ENCODE peak calls at places on chromosomes 4 and X, in nine cellular contexts. Z is activated CD4-positive, alpha-beta T cell treated with anti-CD3 and anti-CD28 coated beads for 24 hours; V is NCI-H345; L is mammary epithelial cell; G is activated CD4-positive, CD25-positive, alpha-beta regulatory T cell; I is amygdala; O is BE2C; R is H4; J is D341Med. X is an unnamed sample.
A peak's percentile ranks its signal among the peaks of the same experiment; 100 is the strongest.

GRCh38 chr4:94329933-94330332 is 12.7 kb downstream of the HPGDS start:
- DNase-seq in Z (no peak), R (no peak), G (no peak), I (no peak), V (no peak), O (no peak), L (no peak), J (no peak), X (no peak)

GRCh38 chr4:7964459-7964858 is 24.8 kb upstream of the AFAP1 start:
- DNase-seq in O (no peak), V (no peak), Z (no peak), R (no peak), J (no peak), G (no peak), L (no peak), I (no peak), X (no peak)

GRCh38 chr4:163554870-163555465 is 60.5 kb downstream of the TMA16 start:
- DNase-seq in L (peak; percentile 8), R (no peak), O (no peak), G (no peak), J (no peak), V (no peak), Z (no peak), I (no peak), X (peak; percentile 24)

GRCh38 chr4:34193451-34194154 is 2050.7 kb downstream of the ARAP2 start:
- DNase-seq in O (no peak), L (peak; percentile 11), G (no peak), I (no peak), Z (no peak), R (no peak), J (no peak), V (no peak), X (no peak)

GRCh38 chrX:5730561-5730960 is 498.1 kb downstream of the NLGN4X start:
- DNase-seq in V (no peak), Z (no peak), J (no peak), G (no peak), L (peak; percentile 37), I (no peak), O (no peak), R (peak; percentile 3), X (no peak)

GRCh38 chr4:136463941-136464340 is 1068.4 kb downstream of the PCDH18 start:
- DNase-seq in V (no peak), J (no peak), R (no peak), L (no peak), I (no peak), G (no peak), O (no peak), Z (no peak), X (no peak)

GRCh38 chrX:74383611-74384010 is 37.7 kb upstream of the SLC16A2 start:
- DNase-seq in I (peak; percentile 2), L (peak; percentile 46), Z (no peak), O (peak; percentile 8), G (no peak), J (peak; percentile 60), V (peak; percentile 1), R (peak; percentile 40), X (peak; percentile 35)

GRCh38 chrX:150074175-150074574 is 135.9 kb upstream of the EOLA2 start:
- DNase-seq in I (no peak), Z (no peak), V (no peak), O (no peak), R (no peak), J (no peak), L (no peak), G (no peak), X (no peak)

GRCh38 chrX:37350034-37350365 is 836 bp downstream of the PRRG1 start:
- DNase-seq in I (no peak), L (peak; percentile 12), J (no peak), O (no peak), Z (no peak), G (no peak), V (no peak), R (peak; percentile 3), X (peak; percentile 32)

GRCh38 chrX:274904-275475 is 6.2 kb upstream of the PLCXD1 start:
- DNase-seq in Z (no peak), R (no peak), J (no peak), O (no peak), G (no peak), V (no peak), I (no peak), L (no peak), X (no peak)

GRCh38 chrX:74449937-74450330 is 28.6 kb downstream of the SLC16A2 start:
- DNase-seq in R (no peak), I (no peak), L (peak; percentile 83), G (no peak), Z (no peak), V (no peak), O (no peak), J (no peak), X (peak; percentile 67)

GRCh38 chr4:155578726-155579385 is 87.8 kb upstream of the GUCY1A1 start:
- DNase-seq in I (no peak), L (no peak), V (no peak), R (peak; percentile 79), G (no peak), J (no peak), Z (no peak), O (no peak), X (no peak)

GRCh38 chr4:151202851-151203455 is 74.0 kb upstream of the PRSS48 start:
- DNase-seq in R (no peak), O (no peak), G (no peak), J (no peak), V (no peak), Z (no peak), I (no peak), L (no peak), X (no peak)

GRCh38 chr4:115515379-115516171 is 402.2 kb upstream of the NDST4 start:
- DNase-seq in R (no peak), V (no peak), L (no peak), I (no peak), O (no peak), Z (no peak), J (no peak), G (no peak), X (no peak)

GRCh38 chrX:40012039-40012799 is 85.5 kb downstream of the BCOR start:
- DNase-seq in O (no peak), I (no peak), Z (no peak), J (no peak), V (peak; percentile 26), R (peak; percentile 30), G (no peak), L (no peak), X (peak; percentile 28)

GRCh38 chr4:127781303-127782024 is 658 bp upstream of the HSPA4L start:
- DNase-seq in R (no peak), V (no peak), J (peak; percentile 9), I (no peak), O (no peak), Z (no peak), G (peak; percentile 0), L (no peak), X (no peak)

GRCh38 chr4:52931238-52931637 is 69.1 kb downstream of the RASL11B start:
- DNase-seq in J (no peak), G (no peak), L (no peak), Z (no peak), O (no peak), I (no peak), V (peak; percentile 27), R (no peak), X (no peak)

GRCh38 chr4:100574607-100575006 is 56.8 kb upstream of the EMCN start:
- DNase-seq in L (no peak), G (no peak), J (no peak), V (no peak), Z (no peak), R (no peak), I (peak; percentile 17), O (no peak), X (no peak)

GRCh38 chr4:78650106-78651021 is 98.8 kb downstream of the ANXA3 start:
- DNase-seq in L (peak; percentile 79), Z (no peak), I (no peak), O (no peak), G (no peak), R (no peak), J (no peak), V (no peak), X (peak; percentile 82)

GRCh38 chrX:68832101-68832416 is 3.2 kb downstream of the EFNB1 start:
- DNase-seq in R (peak; percentile 34), I (no peak), J (no peak), G (no peak), O (no peak), L (peak; percentile 58), V (no peak), Z (no peak), X (peak; percentile 59)

GRCh38 chr4:2251073-2251794 is 9.3 kb upstream of the HAUS3 start:
- DNase-seq in G (no peak), O (peak; percentile 19), R (no peak), L (no peak), I (no peak), Z (no peak), J (peak; percentile 28), V (no peak), X (no peak)

GRCh38 chrX:118116308-118117068 is at the start of gene KLHL13:
- DNase-seq in L (peak; percentile 28), Z (peak; percentile 0), R (peak; percentile 34), J (peak; percentile 35), O (peak; percentile 69), I (no peak), V (peak; percentile 53), G (no peak), X (no peak)

GRCh38 chr4:3318561-3319021 is 25.8 kb downstream of the RGS12 start:
- DNase-seq in J (no peak), V (no peak), R (no peak), Z (no peak), O (peak; percentile 16), L (no peak), I (no peak), G (no peak), X (no peak)

GRCh38 chr4:123096038-123096437 is 173.6 kb upstream of the NUDT6 start:
- DNase-seq in O (no peak), G (no peak), L (peak; percentile 12), J (peak; percentile 43), R (no peak), I (no peak), Z (no peak), V (no peak), X (no peak)

GRCh38 chr4:78689700-78690318 is 86.3 kb upstream of the BMP2K start:
- DNase-seq in I (no peak), O (no peak), L (no peak), V (no peak), Z (no peak), J (no peak), G (no peak), R (no peak), X (no peak)

GRCh38 chr4:22720091-22720490 is 27.4 kb downstream of the GBA3 start:
- DNase-seq in R (peak; percentile 93), O (no peak), L (no peak), J (no peak), I (no peak), V (no peak), Z (no peak), G (no peak), X (no peak)

GRCh38 chr4:155241664-155242063 is 33.2 kb downstream of the NPY2R start:
- DNase-seq in L (peak; percentile 17), J (no peak), R (no peak), G (no peak), V (no peak), O (no peak), Z (no peak), I (no peak), X (no peak)

GRCh38 chr4:1579834-1580686 is 104.1 kb downstream of the FAM53A start:
- DNase-seq in G (peak; percentile 84), V (peak; percentile 67), Z (peak; percentile 79), J (peak; percentile 87), R (peak; percentile 83), O (peak; percentile 98), I (no peak), L (peak; percentile 72), X (peak; percentile 79)

GRCh38 chr4:64882311-64883086 is 473.2 kb upstream of the TECRL start:
- DNase-seq in I (no peak), O (peak; percentile 10), J (peak; percentile 27), R (no peak), G (no peak), L (no peak), V (no peak), Z (no peak), X (no peak)

GRCh38 chr4:175339100-175339707 is 421.0 kb downstream of the ADAM29 start:
- DNase-seq in J (no peak), V (no peak), Z (no peak), L (peak; percentile 3), O (no peak), R (no peak), I (no peak), G (no peak), X (peak; percentile 59)